ENCODE peak calls at places on chromosomes 6 and 20, in seven cellular contexts. One of them, this sample, is unnamed.

GRCh38 chr6:45445749-45446454 is 68.2 kb upstream of the SUPT3H start:
- DNase-seq in IMR-90: peak; percentile 99
- DNase-seq in mesenchymal stem cell: peak; percentile 99
- DNase-seq in mesendoderm: peak; percentile 98
- DNase-seq in H9: peak; percentile 33
- DNase-seq in neuronal stem cell: peak; percentile 5
- DNase-seq in H1: no peak
- DNase-seq in this sample: peak; percentile 87

GRCh38 chr20:19448632-19449031 is 236.2 kb downstream of the SLC24A3 start:
- DNase-seq in IMR-90: no peak
- DNase-seq in mesenchymal stem cell: no peak
- DNase-seq in mesendoderm: no peak
- DNase-seq in H9: no peak
- DNase-seq in neuronal stem cell: no peak
- DNase-seq in H1: no peak
- DNase-seq in this sample: no peak

GRCh38 chr6:112298021-112298745 is 43.8 kb upstream of the LAMA4 start:
- DNase-seq in IMR-90: peak; percentile 97
- DNase-seq in mesenchymal stem cell: peak; percentile 95
- DNase-seq in mesendoderm: no peak
- DNase-seq in H9: no peak
- DNase-seq in neuronal stem cell: no peak
- DNase-seq in H1: no peak
- DNase-seq in this sample: peak; percentile 73

GRCh38 chr20:47352332-47353223 is 3.9 kb downstream of the ZMYND8 start:
- DNase-seq in IMR-90: no peak
- DNase-seq in mesenchymal stem cell: no peak
- DNase-seq in mesendoderm: peak; percentile 89
- DNase-seq in H9: no peak
- DNase-seq in neuronal stem cell: no peak
- DNase-seq in H1: no peak
- DNase-seq in this sample: no peak

GRCh38 chr6:13674533-13675190 is 37.0 kb downstream of the RANBP9 start:
- DNase-seq in IMR-90: no peak
- DNase-seq in mesenchymal stem cell: no peak
- DNase-seq in mesendoderm: peak; percentile 44
- DNase-seq in H9: no peak
- DNase-seq in neuronal stem cell: no peak
- DNase-seq in H1: no peak
- DNase-seq in this sample: peak; percentile 34

GRCh38 chr6:81772741-81773140 is 20.3 kb upstream of the TENT5A start:
- DNase-seq in IMR-90: peak; percentile 62
- DNase-seq in mesenchymal stem cell: peak; percentile 76
- DNase-seq in mesendoderm: no peak
- DNase-seq in H9: no peak
- DNase-seq in neuronal stem cell: no peak
- DNase-seq in H1: no peak
- DNase-seq in this sample: peak; percentile 77

GRCh38 chr20:50582591-50583234 is 72.5 kb downstream of the PTPN1 start:
- DNase-seq in IMR-90: no peak
- DNase-seq in mesenchymal stem cell: no peak
- DNase-seq in mesendoderm: no peak
- DNase-seq in H9: no peak
- DNase-seq in neuronal stem cell: no peak
- DNase-seq in H1: no peak
- DNase-seq in this sample: no peak

GRCh38 chr20:63781181-63781580 is 41.6 kb downstream of the SLC2A4RG start:
- DNase-seq in IMR-90: no peak
- DNase-seq in mesenchymal stem cell: no peak
- DNase-seq in mesendoderm: no peak
- DNase-seq in H9: no peak
- DNase-seq in neuronal stem cell: no peak
- DNase-seq in H1: no peak
- DNase-seq in this sample: no peak

GRCh38 chr6:21442874-21443273 is 150.7 kb upstream of the SOX4 start:
- DNase-seq in IMR-90: no peak
- DNase-seq in mesenchymal stem cell: no peak
- DNase-seq in mesendoderm: no peak
- DNase-seq in H9: no peak
- DNase-seq in neuronal stem cell: no peak
- DNase-seq in H1: no peak
- DNase-seq in this sample: no peak

GRCh38 chr6:52162940-52163908 is 23.0 kb upstream of the IL17A start:
- DNase-seq in IMR-90: peak; percentile 30
- DNase-seq in mesenchymal stem cell: peak; percentile 6
- DNase-seq in mesendoderm: peak; percentile 57
- DNase-seq in H9: no peak
- DNase-seq in neuronal stem cell: no peak
- DNase-seq in H1: no peak
- DNase-seq in this sample: peak; percentile 74

GRCh38 chr6:152696543-152696942 is 1.2 kb upstream of the MYCT1 start:
- DNase-seq in IMR-90: peak; percentile 88
- DNase-seq in mesenchymal stem cell: peak; percentile 3
- DNase-seq in mesendoderm: no peak
- DNase-seq in H9: no peak
- DNase-seq in neuronal stem cell: no peak
- DNase-seq in H1: no peak
- DNase-seq in this sample: peak; percentile 50

DNA sequence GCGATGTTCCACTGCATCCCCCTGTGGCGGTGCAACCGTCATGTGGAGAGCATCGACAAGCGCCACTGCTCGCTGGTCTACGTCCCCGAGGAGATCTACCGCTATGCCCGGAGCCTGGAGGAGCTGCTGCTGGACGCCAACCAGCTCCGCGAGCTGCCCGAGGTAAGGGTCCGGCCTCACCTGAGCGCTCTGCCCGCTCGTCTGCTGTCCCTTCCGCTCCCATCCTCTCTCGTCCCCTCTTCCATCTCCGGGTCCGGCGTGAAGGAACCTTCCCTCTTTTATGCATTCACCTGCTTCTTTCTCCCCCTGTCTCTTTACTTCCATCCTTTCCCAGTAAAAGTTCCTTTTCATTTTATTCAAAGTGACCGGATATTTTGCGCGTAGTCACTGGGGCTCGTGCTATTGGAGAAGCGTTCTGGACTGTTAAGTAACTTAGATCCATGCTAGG is 473 bp downstream of the LRRC1 start:
- DNase-seq in IMR-90: no peak
- DNase-seq in mesenchymal stem cell: peak; percentile 26
- DNase-seq in mesendoderm: no peak
- DNase-seq in H9: no peak
- DNase-seq in neuronal stem cell: no peak
- DNase-seq in H1: no peak
- DNase-seq in this sample: peak; percentile 32
- H2BK120ac ChIP-seq in IMR-90: peak overlapping the region; percentile 39
- H2BK120ac ChIP-seq in mesenchymal stem cell: peak overlapping the region; percentile 58
- H2BK120ac ChIP-seq in mesendoderm: no peak overlapping the region
- H2BK120ac ChIP-seq in H9: no peak overlapping the region
- H2BK120ac ChIP-seq in neuronal stem cell: no peak overlapping the region
- H2BK120ac ChIP-seq in H1: no peak overlapping the region
- H2BK120ac ChIP-seq in this sample: peak overlapping the region; percentile 18

GRCh38 chr6:38091626-38092025 is 272.1 kb downstream of the ZFAND3 start:
- DNase-seq in IMR-90: no peak
- DNase-seq in mesenchymal stem cell: peak; percentile 22
- DNase-seq in mesendoderm: no peak
- DNase-seq in H9: no peak
- DNase-seq in neuronal stem cell: no peak
- DNase-seq in H1: no peak
- DNase-seq in this sample: no peak
- H2AK5ac ChIP-seq in IMR-90: no peak overlapping the region
- H2AK5ac ChIP-seq in mesenchymal stem cell: no peak overlapping the region
- H2AK5ac ChIP-seq in mesendoderm: no peak overlapping the region
- H2AK5ac ChIP-seq in H9: no peak overlapping the region
- H2AK5ac ChIP-seq in neuronal stem cell: no peak overlapping the region
- H2AK5ac ChIP-seq in H1: no peak overlapping the region
- H2AK5ac ChIP-seq in this sample: no peak overlapping the region

GRCh38 chr20:38700146-38700545 is 24.1 kb upstream of the SLC32A1 start:
- DNase-seq in IMR-90: no peak
- DNase-seq in mesenchymal stem cell: no peak
- DNase-seq in mesendoderm: no peak
- DNase-seq in H9: peak; percentile 52
- DNase-seq in neuronal stem cell: no peak
- DNase-seq in H1: no peak
- DNase-seq in this sample: no peak

GRCh38 chr20:38700926-38701325 is 23.4 kb upstream of the SLC32A1 start:
- DNase-seq in IMR-90: no peak
- DNase-seq in mesenchymal stem cell: no peak
- DNase-seq in mesendoderm: no peak
- DNase-seq in H9: no peak
- DNase-seq in neuronal stem cell: no peak
- DNase-seq in H1: no peak
- DNase-seq in this sample: no peak

GRCh38 chr20:38706482-38706881 is 17.8 kb upstream of the SLC32A1 start:
- DNase-seq in IMR-90: no peak
- DNase-seq in mesenchymal stem cell: no peak
- DNase-seq in mesendoderm: peak; percentile 13
- DNase-seq in H9: peak; percentile 51
- DNase-seq in neuronal stem cell: no peak
- DNase-seq in H1: no peak
- DNase-seq in this sample: no peak

GRCh38 chr20:38703526-38703925 is 20.8 kb upstream of the SLC32A1 start:
- DNase-seq in IMR-90: no peak
- DNase-seq in mesenchymal stem cell: no peak
- DNase-seq in mesendoderm: no peak
- DNase-seq in H9: no peak
- DNase-seq in neuronal stem cell: no peak
- DNase-seq in H1: no peak
- DNase-seq in this sample: no peak

GRCh38 chr20:38704136-38704535 is 20.1 kb upstream of the SLC32A1 start:
- DNase-seq in IMR-90: no peak
- DNase-seq in mesenchymal stem cell: no peak
- DNase-seq in mesendoderm: no peak
- DNase-seq in H9: no peak
- DNase-seq in neuronal stem cell: no peak
- DNase-seq in H1: no peak
- DNase-seq in this sample: no peak
- H3K23ac ChIP-seq in IMR-90: no peak overlapping the region
- H3K23ac ChIP-seq in mesenchymal stem cell: no peak overlapping the region
- H3K23ac ChIP-seq in mesendoderm: no peak overlapping the region
- H3K23ac ChIP-seq in H9: no peak overlapping the region
- H3K23ac ChIP-seq in neuronal stem cell: no peak overlapping the region
- H3K23ac ChIP-seq in H1: no peak overlapping the region
- H3K23ac ChIP-seq in this sample: no peak overlapping the region

DNA sequence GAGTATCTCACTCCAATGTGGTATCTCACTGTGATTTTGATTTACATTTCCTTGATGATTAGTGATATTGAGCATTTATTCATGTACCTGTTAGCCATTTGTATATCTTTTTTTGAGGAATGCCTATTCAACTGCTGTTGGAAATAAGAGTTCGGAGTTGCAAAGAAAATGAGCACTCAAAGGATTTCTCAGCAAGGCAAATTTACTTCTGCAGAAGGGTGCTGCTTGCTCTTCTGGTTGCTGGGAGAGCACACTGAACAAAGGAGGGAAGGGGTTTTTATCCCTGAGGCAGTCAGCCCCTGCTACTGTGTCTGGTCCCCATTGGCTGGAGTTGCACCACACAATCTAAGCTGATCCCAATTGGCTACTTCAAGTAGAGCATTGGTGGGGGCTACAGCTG is 822.4 kb upstream of the ADGRB3 start:
- DNase-seq in IMR-90: no peak
- DNase-seq in mesenchymal stem cell: no peak
- DNase-seq in mesendoderm: no peak
- DNase-seq in H9: no peak
- DNase-seq in neuronal stem cell: no peak
- DNase-seq in H1: no peak
- DNase-seq in this sample: no peak
- H2BK120ac ChIP-seq in IMR-90: no peak overlapping the region
- H2BK120ac ChIP-seq in mesenchymal stem cell: no peak overlapping the region
- H2BK120ac ChIP-seq in mesendoderm: no peak overlapping the region
- H2BK120ac ChIP-seq in H9: no peak overlapping the region
- H2BK120ac ChIP-seq in neuronal stem cell: no peak overlapping the region
- H2BK120ac ChIP-seq in H1: no peak overlapping the region
- H2BK120ac ChIP-seq in this sample: no peak overlapping the region

GRCh38 chr6:56458324-56458884 is 184.3 kb downstream of the DST start:
- DNase-seq in IMR-90: no peak
- DNase-seq in mesenchymal stem cell: no peak
- DNase-seq in mesendoderm: no peak
- DNase-seq in H9: no peak
- DNase-seq in neuronal stem cell: no peak
- DNase-seq in H1: no peak
- DNase-seq in this sample: no peak
- H2AK5ac ChIP-seq in IMR-90: no peak overlapping the region
- H2AK5ac ChIP-seq in mesenchymal stem cell: no peak overlapping the region
- H2AK5ac ChIP-seq in mesendoderm: no peak overlapping the region
- H2AK5ac ChIP-seq in H9: no peak overlapping the region
- H2AK5ac ChIP-seq in neuronal stem cell: no peak overlapping the region
- H2AK5ac ChIP-seq in H1: no peak overlapping the region
- H2AK5ac ChIP-seq in this sample: no peak overlapping the region

DNA sequence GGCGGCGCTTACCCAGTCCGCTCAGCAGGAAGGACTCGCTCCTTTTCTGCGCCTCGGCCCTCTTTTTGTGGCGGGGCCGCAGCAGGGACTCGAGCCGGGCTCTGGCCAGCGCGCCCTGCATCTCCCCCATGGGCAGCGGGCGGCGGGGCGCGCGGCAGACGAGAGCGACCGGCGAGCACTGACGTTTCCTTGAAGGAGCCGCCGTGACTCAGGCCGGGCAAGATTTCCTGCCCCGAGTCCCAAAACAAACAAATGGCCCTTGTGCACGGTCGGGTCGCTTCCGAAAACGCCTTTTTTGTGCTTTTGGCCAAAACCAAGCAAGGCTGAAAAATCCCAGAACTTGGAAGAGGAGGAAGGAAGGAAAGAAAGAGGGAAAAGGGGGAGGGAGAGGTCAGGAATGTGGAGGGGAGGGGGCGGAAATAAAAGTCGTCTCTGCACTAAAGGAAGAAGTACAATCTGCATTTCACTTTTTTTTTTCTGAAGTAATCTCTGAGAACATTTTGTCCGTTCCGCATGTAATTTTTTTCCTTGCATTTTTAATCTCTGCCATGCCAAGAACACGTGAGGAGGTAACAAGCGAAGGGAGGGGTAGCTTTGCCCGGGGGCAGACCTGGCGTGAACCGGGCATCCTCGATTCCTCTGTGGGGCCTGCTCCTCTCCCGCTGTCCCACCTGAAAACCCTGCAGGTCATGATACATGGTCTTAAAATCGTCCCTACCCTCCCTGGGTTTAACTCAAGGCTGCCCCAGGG is 123.3 kb upstream of the SLC2A12 start:
- DNase-seq in IMR-90: peak; percentile 78
- DNase-seq in mesenchymal stem cell: peak; percentile 83
- DNase-seq in mesendoderm: peak; percentile 81
- DNase-seq in H9: no peak
- DNase-seq in neuronal stem cell: peak; percentile 52
- DNase-seq in H1: no peak
- DNase-seq in this sample: peak; percentile 36
- H3K23ac ChIP-seq in IMR-90: peak overlapping the region; percentile 78
- H3K23ac ChIP-seq in mesenchymal stem cell: peak overlapping the region; percentile 84
- H3K23ac ChIP-seq in mesendoderm: no peak overlapping the region
- H3K23ac ChIP-seq in H9: no peak overlapping the region
- H3K23ac ChIP-seq in neuronal stem cell: peak overlapping the region; percentile 94
- H3K23ac ChIP-seq in H1: no peak overlapping the region
- H3K23ac ChIP-seq in this sample: no peak overlapping the region

This sample was measured in trophoblast cell.